ENCODE peak calls at places on chromosome 11, in four cellular contexts. X, Y, Z and M are unnamed samples.

GRCh38 chr11:45518096-45518852 is 147.1 kb downstream of the CHST1 start:
- DNase-seq in X (no peak), Y (no peak), Z (no peak), M (no peak)

GRCh38 chr11:134980819-134981710 is 569.0 kb upstream of the B3GAT1 start:
- DNase-seq in Y (no peak), X (no peak), Z (no peak), M (no peak)

GRCh38 chr11:58965246-58965985 is 26.1 kb downstream of the GLYATL1 start:
- DNase-seq in X (no peak), Y (no peak), Z (no peak), M (no peak)

GRCh38 chr11:71252434-71252781 is at the start of gene SHANK2:
- DNase-seq in Z (peak; percentile 61), Y (peak; percentile 58), X (peak; percentile 51), M (no peak)

GRCh38 chr11:12110201-12110713 is at the start of gene MICAL2:
- DNase-seq in Y (peak; percentile 89), Z (peak; percentile 94), X (peak; percentile 79), M (peak; percentile 97)

GRCh38 chr11:78050964-78051831 is 12.5 kb upstream of the THRSP start:
- DNase-seq in Z (no peak), X (no peak), Y (no peak), M (no peak)

GRCh38 chr11:45371251-45371749 is 85.2 kb upstream of the SYT13 start:
- DNase-seq in Y (peak; percentile 75), Z (peak; percentile 63), X (peak; percentile 64), M (peak; percentile 69)

GRCh38 chr11:6663794-6664478 is 8.3 kb upstream of the DCHS1 start:
- DNase-seq in Y (no peak), Z (no peak), X (no peak), M (no peak)

GRCh38 chr11:67437082-67437821 is at the start of gene PTPRCAP:
- DNase-seq in X (no peak), Y (no peak), Z (peak; percentile 78), M (peak; percentile 84)

GRCh38 chr11:23959466-23959865 is 537.4 kb upstream of the LUZP2 start:
- DNase-seq in X (no peak), Y (no peak), Z (no peak), M (no peak)

GRCh38 chr11:61718046-61718531 is 34.3 kb upstream of the MYRF start:
- DNase-seq in Z (peak; percentile 46), X (no peak), Y (no peak), M (no peak)

GRCh38 chr11:132080121-132080520 is 709.7 kb downstream of the NTM start:
- DNase-seq in Z (no peak), Y (no peak), X (no peak), M (no peak)

GRCh38 chr11:29008481-29008880 is 900.3 kb downstream of the METTL15 start:
- DNase-seq in Z (no peak), X (no peak), Y (no peak), M (no peak)

GRCh38 chr11:17831883-17832282 is 97.3 kb downstream of the KCNC1 start:
- DNase-seq in X (no peak), Y (no peak), Z (no peak), M (no peak)

GRCh38 chr11:119842731-119843130 is 113.7 kb upstream of the NECTIN1 start:
- DNase-seq in X (no peak), Z (no peak), Y (no peak), M (no peak)

GRCh38 chr11:34346551-34346950 is 11.3 kb downstream of the ABTB2 start:
- DNase-seq in Z (no peak), Y (no peak), X (no peak), M (no peak)

GRCh38 chr11:35526370-35526792 is 965 bp upstream of the PAMR1 start:
- DNase-seq in Z (no peak), Y (no peak), X (no peak), M (no peak)

GRCh38 chr11:65423516-65424199 is 1.1 kb downstream of the NEAT1 start:
- DNase-seq in Y (no peak), Z (peak; percentile 44), X (peak; percentile 52), M (no peak)

GRCh38 chr11:119764108-119764874 is 35.3 kb upstream of the NECTIN1 start:
- DNase-seq in Y (peak; percentile 81), Z (no peak), X (no peak), M (no peak)

GRCh38 chr11:83284501-83285051 is 1.6 kb downstream of the CCDC90B start:
- DNase-seq in Z (no peak), X (no peak), Y (no peak), M (no peak)

GRCh38 chr11:45090607-45091006 is 55.8 kb upstream of the PRDM11 start:
- DNase-seq in X (no peak), Y (no peak), Z (no peak), M (no peak)

GRCh38 chr11:112004389-112004788 is 20.8 kb upstream of the DLAT start:
- DNase-seq in Z (no peak), Y (no peak), X (no peak), M (peak; percentile 56)

GRCh38 chr11:66850235-66850587 is 6.7 kb upstream of the LRFN4 start:
- DNase-seq in Z (no peak), X (peak; percentile 28), Y (no peak), M (no peak)

GRCh38 chr11:79363861-79364378 is 76.9 kb downstream of the TENM4 start:
- DNase-seq in X (no peak), Y (no peak), Z (no peak), M (no peak)

GRCh38 chr11:114354076-114354475 is 46.2 kb downstream of the C11orf71 start:
- DNase-seq in X (no peak), Y (no peak), Z (no peak), M (no peak)

GRCh38 chr11:107856180-107856980 is 2.2 kb downstream of the SLC35F2 start:
- DNase-seq in X (no peak), Y (no peak), Z (peak; percentile 11), M (no peak)

GRCh38 chr11:11263238-11264030 is 89.6 kb downstream of the CSNK2A3 start:
- DNase-seq in X (no peak), Y (peak; percentile 35), Z (no peak), M (no peak)

GRCh38 chr11:75270896-75271415 is 30.4 kb downstream of the TPBGL start:
- DNase-seq in X (no peak), Z (peak; percentile 6), Y (no peak), M (no peak)

GRCh38 chr11:114448749-114449484 is 9.7 kb downstream of the REXO2 start:
- DNase-seq in X (no peak), Y (no peak), Z (no peak), M (no peak)

GRCh38 chr11:79980916-79981315 is 540.1 kb upstream of the TENM4 start:
- DNase-seq in Y (no peak), Z (no peak), X (no peak), M (no peak)

GRCh38 chr11:135023499-135023898 is 611.5 kb upstream of the B3GAT1 start:
- DNase-seq in Y (no peak), X (no peak), Z (no peak), M (no peak)

GRCh38 chr11:59981106-59981770 is 17.4 kb downstream of the OOSP4A start:
- DNase-seq in Y (no peak), Z (no peak), X (no peak), M (no peak)

GRCh38 chr11:72743321-72744221 is 8.6 kb downstream of the ARAP1 start:
- DNase-seq in Y (no peak), X (no peak), Z (no peak), M (no peak)

GRCh38 chr11:66192181-66192888 is 76.1 kb upstream of the RAB1B start:
- DNase-seq in X (no peak), Y (no peak), Z (no peak), M (no peak)

GRCh38 chr11:9756461-9756860 is 92.6 kb downstream of the SWAP70 start:
- DNase-seq in X (no peak), Y (peak; percentile 13), Z (no peak), M (no peak)

GRCh38 chr11:6850526-6850925 is 5.0 kb downstream of the OR10A5 start:
- DNase-seq in X (no peak), Y (no peak), Z (no peak), M (no peak)

GRCh38 chr11:111448420-111448819 is 63.8 kb downstream of the BTG4 start:
- DNase-seq in X (no peak), Y (no peak), Z (no peak), M (no peak)

DNA sequence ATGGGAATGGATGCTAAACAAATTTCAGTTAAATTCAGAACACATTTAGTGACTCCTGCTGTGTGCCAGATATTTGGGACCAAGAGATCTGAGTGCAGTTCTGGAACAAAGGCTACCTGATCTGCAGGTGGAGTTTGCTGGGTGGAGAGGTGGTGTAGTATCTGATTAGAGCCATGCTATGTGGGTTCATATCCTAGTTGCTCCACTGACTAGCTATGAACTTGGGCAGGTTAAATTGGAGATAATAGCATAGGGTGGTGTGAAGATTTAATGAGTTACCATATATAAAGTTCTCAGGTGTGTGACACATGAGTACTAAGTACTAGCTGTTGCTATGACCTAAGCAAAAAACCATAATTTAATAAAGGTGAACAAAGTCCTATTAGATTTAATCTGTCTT is 2.0 kb downstream of the ENDOD1 start:
- DNase-seq in X (no peak), Y (no peak), Z (no peak), M (no peak)
- TF ChIP-seq POLR2A in X (no peak), Y (no peak), Z (peak; percentile 33), M (no peak)

DNA sequence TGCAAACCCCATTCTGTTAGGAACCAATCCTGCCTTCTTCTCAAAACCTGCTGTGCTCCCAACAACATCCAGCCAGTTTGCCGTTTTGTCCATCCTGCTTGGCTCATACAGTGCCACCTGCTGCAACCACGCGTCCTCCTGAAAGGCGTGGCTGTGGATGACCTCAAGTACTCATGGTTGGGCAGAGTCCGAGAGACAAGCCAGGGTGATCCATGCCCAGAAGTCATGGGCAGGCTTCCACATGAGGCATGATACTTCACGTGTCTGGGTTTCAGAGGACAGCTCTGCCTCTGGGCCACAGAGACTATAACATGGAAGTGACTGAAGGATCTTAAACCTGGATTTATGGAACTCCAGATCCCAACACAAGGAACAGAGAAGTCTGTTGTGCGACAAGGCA is 15.5 kb downstream of the CARS1 start:
- DNase-seq in Z (no peak), X (peak; percentile 68), Y (no peak), M (no peak)
- TF ChIP-seq POLR2A in Z (no peak), X (no peak), Y (no peak), M (no peak)

GRCh38 chr11:62876712-62877111 is 4.0 kb upstream of the SLC3A2 start:
- DNase-seq in Y (no peak), X (no peak), Z (no peak), M (no peak)
- TF ChIP-seq POLR2A in Y (no peak), X (no peak), Z (no peak), M (no peak)

GRCh38 chr11:94130589-94131362 is 2.1 kb downstream of the PANX1 start:
- DNase-seq in X (no peak), Z (no peak), Y (peak; percentile 21), M (no peak)
- TF ChIP-seq POLR2A in X (no peak), Z (peak; percentile 30), Y (peak; percentile 19), M (no peak)